ENCODE peak calls at places on chromosomes 12 and 14, in nine cellular contexts. One of them, this sample, is unnamed.

GRCh38 chr12:2338381-2338780 is 285.6 kb downstream of the CACNA1C start:
- DNase-seq in neural progenitor cell: no peak
- DNase-seq in PC-9: no peak
- DNase-seq in lower lobe of right lung: no peak
- DNase-seq in stomach: no peak
- DNase-seq in OCI-LY7: no peak
- DNase-seq in thoracic aorta: no peak
- DNase-seq in activated CD8-positive, alpha-beta T cell treated with anti-CD3 and anti-CD28 coated beads for 36 hours: no peak
- DNase-seq in astrocyte of the spinal cord: no peak
- DNase-seq in this sample: no peak

GRCh38 chr12:12714276-12715001 is 2.7 kb upstream of the CDKN1B start:
- DNase-seq in neural progenitor cell: peak; percentile 53
- DNase-seq in PC-9: peak; percentile 47
- DNase-seq in lower lobe of right lung: peak; percentile 60
- DNase-seq in stomach: peak; percentile 54
- DNase-seq in OCI-LY7: peak; percentile 82
- DNase-seq in thoracic aorta: no peak
- DNase-seq in activated CD8-positive, alpha-beta T cell treated with anti-CD3 and anti-CD28 coated beads for 36 hours: peak; percentile 63
- DNase-seq in astrocyte of the spinal cord: peak; percentile 38
- DNase-seq in this sample: peak; percentile 45

GRCh38 chr12:108731105-108731865 is at the start of gene CORO1C:
- DNase-seq in neural progenitor cell: peak; percentile 98
- DNase-seq in PC-9: peak; percentile 98
- DNase-seq in lower lobe of right lung: peak; percentile 98
- DNase-seq in stomach: peak; percentile 97
- DNase-seq in OCI-LY7: peak; percentile 96
- DNase-seq in thoracic aorta: peak; percentile 90
- DNase-seq in activated CD8-positive, alpha-beta T cell treated with anti-CD3 and anti-CD28 coated beads for 36 hours: peak; percentile 97
- DNase-seq in astrocyte of the spinal cord: peak; percentile 96
- DNase-seq in this sample: peak; percentile 96

GRCh38 chr12:79925492-79925891 is 9.4 kb downstream of the PPP1R12A start:
- DNase-seq in neural progenitor cell: no peak
- DNase-seq in PC-9: no peak
- DNase-seq in lower lobe of right lung: no peak
- DNase-seq in stomach: no peak
- DNase-seq in OCI-LY7: no peak
- DNase-seq in thoracic aorta: no peak
- DNase-seq in activated CD8-positive, alpha-beta T cell treated with anti-CD3 and anti-CD28 coated beads for 36 hours: no peak
- DNase-seq in astrocyte of the spinal cord: no peak
- DNase-seq in this sample: no peak

GRCh38 chr12:116484807-116485206 is 74.4 kb upstream of the MAP1LC3B2 start:
- DNase-seq in neural progenitor cell: no peak
- DNase-seq in PC-9: no peak
- DNase-seq in lower lobe of right lung: no peak
- DNase-seq in stomach: no peak
- DNase-seq in OCI-LY7: no peak
- DNase-seq in thoracic aorta: no peak
- DNase-seq in activated CD8-positive, alpha-beta T cell treated with anti-CD3 and anti-CD28 coated beads for 36 hours: no peak
- DNase-seq in astrocyte of the spinal cord: no peak
- DNase-seq in this sample: no peak

GRCh38 chr12:79983969-79984629 is 49.2 kb upstream of the PPP1R12A start:
- DNase-seq in neural progenitor cell: peak; percentile 42
- DNase-seq in PC-9: no peak
- DNase-seq in lower lobe of right lung: no peak
- DNase-seq in stomach: no peak
- DNase-seq in OCI-LY7: no peak
- DNase-seq in thoracic aorta: no peak
- DNase-seq in activated CD8-positive, alpha-beta T cell treated with anti-CD3 and anti-CD28 coated beads for 36 hours: no peak
- DNase-seq in astrocyte of the spinal cord: no peak
- DNase-seq in this sample: no peak

GRCh38 chr14:65961004-65961403 is 525.2 kb upstream of the CCDC196 start:
- DNase-seq in neural progenitor cell: peak; percentile 81
- DNase-seq in PC-9: peak; percentile 28
- DNase-seq in lower lobe of right lung: peak; percentile 60
- DNase-seq in stomach: peak; percentile 44
- DNase-seq in OCI-LY7: peak; percentile 41
- DNase-seq in thoracic aorta: no peak
- DNase-seq in activated CD8-positive, alpha-beta T cell treated with anti-CD3 and anti-CD28 coated beads for 36 hours: peak; percentile 88
- DNase-seq in astrocyte of the spinal cord: peak; percentile 1
- DNase-seq in this sample: peak; percentile 53

GRCh38 chr12:75959506-75959905 is 72.1 kb downstream of the PHLDA1 start:
- DNase-seq in neural progenitor cell: no peak
- DNase-seq in PC-9: no peak
- DNase-seq in lower lobe of right lung: no peak
- DNase-seq in stomach: no peak
- DNase-seq in OCI-LY7: peak; percentile 62
- DNase-seq in thoracic aorta: no peak
- DNase-seq in activated CD8-positive, alpha-beta T cell treated with anti-CD3 and anti-CD28 coated beads for 36 hours: no peak
- DNase-seq in astrocyte of the spinal cord: no peak
- DNase-seq in this sample: no peak

GRCh38 chr12:102948941-102949352 is 8.5 kb upstream of the ASCL1 start:
- DNase-seq in neural progenitor cell: peak; percentile 77
- DNase-seq in PC-9: peak; percentile 19
- DNase-seq in lower lobe of right lung: no peak
- DNase-seq in stomach: peak; percentile 63
- DNase-seq in OCI-LY7: peak; percentile 40
- DNase-seq in thoracic aorta: no peak
- DNase-seq in activated CD8-positive, alpha-beta T cell treated with anti-CD3 and anti-CD28 coated beads for 36 hours: peak; percentile 74
- DNase-seq in astrocyte of the spinal cord: peak; percentile 41
- DNase-seq in this sample: no peak

GRCh38 chr14:61502459-61503093 is 181.2 kb downstream of the PRKCH start:
- DNase-seq in neural progenitor cell: no peak
- DNase-seq in PC-9: no peak
- DNase-seq in lower lobe of right lung: no peak
- DNase-seq in stomach: no peak
- DNase-seq in OCI-LY7: peak; percentile 41
- DNase-seq in thoracic aorta: no peak
- DNase-seq in activated CD8-positive, alpha-beta T cell treated with anti-CD3 and anti-CD28 coated beads for 36 hours: no peak
- DNase-seq in astrocyte of the spinal cord: no peak
- DNase-seq in this sample: no peak

GRCh38 chr12:92717202-92717601 is 14.4 kb downstream of the PLEKHG7 start:
- DNase-seq in neural progenitor cell: peak; percentile 23
- DNase-seq in PC-9: no peak
- DNase-seq in lower lobe of right lung: no peak
- DNase-seq in stomach: no peak
- DNase-seq in OCI-LY7: peak; percentile 9
- DNase-seq in thoracic aorta: no peak
- DNase-seq in activated CD8-positive, alpha-beta T cell treated with anti-CD3 and anti-CD28 coated beads for 36 hours: no peak
- DNase-seq in astrocyte of the spinal cord: peak; percentile 24
- DNase-seq in this sample: no peak

GRCh38 chr12:46664771-46665287 is 161.0 kb downstream of the SLC38A4 start:
- DNase-seq in neural progenitor cell: no peak
- DNase-seq in PC-9: peak; percentile 26
- DNase-seq in lower lobe of right lung: no peak
- DNase-seq in stomach: no peak
- DNase-seq in OCI-LY7: no peak
- DNase-seq in thoracic aorta: no peak
- DNase-seq in activated CD8-positive, alpha-beta T cell treated with anti-CD3 and anti-CD28 coated beads for 36 hours: peak; percentile 28
- DNase-seq in astrocyte of the spinal cord: peak; percentile 93
- DNase-seq in this sample: no peak

GRCh38 chr14:63182967-63183366 is 21.3 kb upstream of the RHOJ start:
- DNase-seq in neural progenitor cell: no peak
- DNase-seq in PC-9: no peak
- DNase-seq in lower lobe of right lung: no peak
- DNase-seq in stomach: no peak
- DNase-seq in OCI-LY7: no peak
- DNase-seq in thoracic aorta: no peak
- DNase-seq in activated CD8-positive, alpha-beta T cell treated with anti-CD3 and anti-CD28 coated beads for 36 hours: no peak
- DNase-seq in astrocyte of the spinal cord: no peak
- DNase-seq in this sample: no peak

GRCh38 chr12:12612403-12612802 is 727 bp downstream of the CREBL2 start:
- DNase-seq in neural progenitor cell: peak; percentile 42
- DNase-seq in PC-9: no peak
- DNase-seq in lower lobe of right lung: no peak
- DNase-seq in stomach: no peak
- DNase-seq in OCI-LY7: peak; percentile 2
- DNase-seq in thoracic aorta: no peak
- DNase-seq in activated CD8-positive, alpha-beta T cell treated with anti-CD3 and anti-CD28 coated beads for 36 hours: peak; percentile 23
- DNase-seq in astrocyte of the spinal cord: peak; percentile 78
- DNase-seq in this sample: no peak

GRCh38 chr14:105855893-105856675 is 329.7 kb downstream of the TMEM121 start:
- DNase-seq in neural progenitor cell: no peak
- DNase-seq in PC-9: no peak
- DNase-seq in lower lobe of right lung: no peak
- DNase-seq in stomach: no peak
- DNase-seq in OCI-LY7: peak; percentile 66
- DNase-seq in thoracic aorta: no peak
- DNase-seq in activated CD8-positive, alpha-beta T cell treated with anti-CD3 and anti-CD28 coated beads for 36 hours: no peak
- DNase-seq in astrocyte of the spinal cord: no peak
- DNase-seq in this sample: peak; percentile 13

GRCh38 chr12:93156091-93156490 is 221.6 kb upstream of the NUDT4 start:
- DNase-seq in neural progenitor cell: no peak
- DNase-seq in PC-9: no peak
- DNase-seq in lower lobe of right lung: no peak
- DNase-seq in stomach: peak; percentile 48
- DNase-seq in OCI-LY7: no peak
- DNase-seq in thoracic aorta: no peak
- DNase-seq in activated CD8-positive, alpha-beta T cell treated with anti-CD3 and anti-CD28 coated beads for 36 hours: no peak
- DNase-seq in astrocyte of the spinal cord: no peak
- DNase-seq in this sample: no peak

DNA sequence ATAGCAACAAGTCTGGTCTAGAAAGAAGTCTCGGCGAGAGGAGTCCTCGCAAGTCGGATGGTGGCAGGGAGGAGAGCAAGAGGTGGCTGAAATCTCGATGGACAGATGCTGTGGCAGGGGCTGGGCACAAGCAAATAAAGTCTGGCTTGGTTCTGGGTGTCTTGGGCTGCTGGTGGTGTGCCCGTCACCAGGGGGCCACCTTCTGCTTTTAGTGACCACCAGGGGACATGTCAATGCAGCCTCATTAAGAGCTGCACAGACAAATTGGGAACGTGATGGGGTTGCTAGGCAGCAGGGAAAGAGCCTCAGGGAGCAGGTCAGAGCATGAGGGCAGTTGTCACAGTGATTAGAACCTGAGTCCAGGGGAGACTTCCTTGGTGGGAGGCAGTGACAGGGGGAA is 43.9 kb downstream of the LRRC74A start:
- DNase-seq in neural progenitor cell: peak; percentile 58
- DNase-seq in PC-9: peak; percentile 43
- DNase-seq in lower lobe of right lung: no peak
- DNase-seq in stomach: no peak
- DNase-seq in OCI-LY7: no peak
- DNase-seq in thoracic aorta: no peak
- DNase-seq in activated CD8-positive, alpha-beta T cell treated with anti-CD3 and anti-CD28 coated beads for 36 hours: no peak
- DNase-seq in astrocyte of the spinal cord: no peak
- DNase-seq in this sample: no peak
- TF ChIP-seq CTCF in neural progenitor cell: peak; percentile 47
- TF ChIP-seq CTCF in PC-9: peak; percentile 51
- TF ChIP-seq CTCF in lower lobe of right lung: no peak
- TF ChIP-seq CTCF in stomach: no peak
- TF ChIP-seq CTCF in OCI-LY7: no peak
- TF ChIP-seq CTCF in thoracic aorta: no peak
- TF ChIP-seq CTCF in activated CD8-positive, alpha-beta T cell treated with anti-CD3 and anti-CD28 coated beads for 36 hours: no peak
- TF ChIP-seq CTCF in astrocyte of the spinal cord: peak; percentile 34
- TF ChIP-seq CTCF in this sample: no peak

GRCh38 chr14:39956372-39956771 is 524.1 kb upstream of the FBXO33 start:
- DNase-seq in neural progenitor cell: no peak
- DNase-seq in PC-9: no peak
- DNase-seq in lower lobe of right lung: no peak
- DNase-seq in stomach: no peak
- DNase-seq in OCI-LY7: peak; percentile 29
- DNase-seq in thoracic aorta: no peak
- DNase-seq in activated CD8-positive, alpha-beta T cell treated with anti-CD3 and anti-CD28 coated beads for 36 hours: no peak
- DNase-seq in astrocyte of the spinal cord: no peak
- DNase-seq in this sample: no peak
- TF ChIP-seq CTCF in neural progenitor cell: peak; percentile 15
- TF ChIP-seq CTCF in PC-9: peak; percentile 26
- TF ChIP-seq CTCF in lower lobe of right lung: no peak
- TF ChIP-seq CTCF in stomach: no peak
- TF ChIP-seq CTCF in OCI-LY7: peak; percentile 70
- TF ChIP-seq CTCF in thoracic aorta: no peak
- TF ChIP-seq CTCF in activated CD8-positive, alpha-beta T cell treated with anti-CD3 and anti-CD28 coated beads for 36 hours: no peak
- TF ChIP-seq CTCF in astrocyte of the spinal cord: no peak
- TF ChIP-seq CTCF in this sample: no peak

GRCh38 chr12:26162174-26162573 is 33.2 kb upstream of the SSPN start:
- DNase-seq in neural progenitor cell: no peak
- DNase-seq in PC-9: no peak
- DNase-seq in lower lobe of right lung: no peak
- DNase-seq in stomach: no peak
- DNase-seq in OCI-LY7: no peak
- DNase-seq in thoracic aorta: no peak
- DNase-seq in activated CD8-positive, alpha-beta T cell treated with anti-CD3 and anti-CD28 coated beads for 36 hours: no peak
- DNase-seq in astrocyte of the spinal cord: no peak
- DNase-seq in this sample: no peak

GRCh38 chr12:26158078-26158764 is 33.4 kb upstream of the BHLHE41 start:
- DNase-seq in neural progenitor cell: no peak
- DNase-seq in PC-9: peak; percentile 40
- DNase-seq in lower lobe of right lung: no peak
- DNase-seq in stomach: no peak
- DNase-seq in OCI-LY7: peak; percentile 39
- DNase-seq in thoracic aorta: no peak
- DNase-seq in activated CD8-positive, alpha-beta T cell treated with anti-CD3 and anti-CD28 coated beads for 36 hours: no peak
- DNase-seq in astrocyte of the spinal cord: no peak
- DNase-seq in this sample: no peak

GRCh38 chr12:26162905-26163304 is 32.5 kb upstream of the SSPN start:
- DNase-seq in neural progenitor cell: no peak
- DNase-seq in PC-9: no peak
- DNase-seq in lower lobe of right lung: no peak
- DNase-seq in stomach: no peak
- DNase-seq in OCI-LY7: no peak
- DNase-seq in thoracic aorta: no peak
- DNase-seq in activated CD8-positive, alpha-beta T cell treated with anti-CD3 and anti-CD28 coated beads for 36 hours: no peak
- DNase-seq in astrocyte of the spinal cord: no peak
- DNase-seq in this sample: no peak

DNA sequence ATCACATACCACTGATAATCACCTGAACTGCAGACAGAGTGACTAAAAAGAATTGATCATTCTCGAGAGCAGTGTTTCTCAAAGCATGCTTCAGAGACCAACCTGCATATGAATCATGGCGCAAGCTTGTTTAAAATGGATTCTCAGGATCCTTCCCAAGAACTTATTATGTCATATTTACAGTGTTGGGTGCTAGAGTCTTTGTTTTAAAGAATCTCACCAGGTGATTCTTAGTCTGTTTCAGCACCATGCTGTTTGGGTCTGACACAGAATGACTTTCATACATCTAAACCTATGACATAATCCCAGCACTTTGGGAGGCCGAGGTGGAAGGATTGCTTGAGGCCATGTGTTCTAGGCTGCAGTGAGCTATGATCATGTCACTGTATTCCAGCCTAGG is 31.3 kb upstream of the SSPN start:
- DNase-seq in neural progenitor cell: no peak
- DNase-seq in PC-9: no peak
- DNase-seq in lower lobe of right lung: no peak
- DNase-seq in stomach: no peak
- DNase-seq in OCI-LY7: no peak
- DNase-seq in thoracic aorta: no peak
- DNase-seq in activated CD8-positive, alpha-beta T cell treated with anti-CD3 and anti-CD28 coated beads for 36 hours: no peak
- DNase-seq in astrocyte of the spinal cord: no peak
- DNase-seq in this sample: no peak
- TF ChIP-seq CTCF in neural progenitor cell: no peak
- TF ChIP-seq CTCF in PC-9: no peak
- TF ChIP-seq CTCF in lower lobe of right lung: no peak
- TF ChIP-seq CTCF in stomach: no peak
- TF ChIP-seq CTCF in OCI-LY7: no peak
- TF ChIP-seq CTCF in thoracic aorta: no peak
- TF ChIP-seq CTCF in activated CD8-positive, alpha-beta T cell treated with anti-CD3 and anti-CD28 coated beads for 36 hours: no peak
- TF ChIP-seq CTCF in astrocyte of the spinal cord: no peak
- TF ChIP-seq CTCF in this sample: no peak

GRCh38 chr14:38808734-38809455 is 294.1 kb downstream of the SEC23A start:
- DNase-seq in neural progenitor cell: no peak
- DNase-seq in PC-9: peak; percentile 77
- DNase-seq in lower lobe of right lung: no peak
- DNase-seq in stomach: peak; percentile 26
- DNase-seq in OCI-LY7: no peak
- DNase-seq in thoracic aorta: no peak
- DNase-seq in activated CD8-positive, alpha-beta T cell treated with anti-CD3 and anti-CD28 coated beads for 36 hours: peak; percentile 20
- DNase-seq in astrocyte of the spinal cord: no peak
- DNase-seq in this sample: no peak
- TF ChIP-seq CTCF in neural progenitor cell: peak; percentile 34
- TF ChIP-seq CTCF in PC-9: peak; percentile 39
- TF ChIP-seq CTCF in lower lobe of right lung: no peak
- TF ChIP-seq CTCF in stomach: no peak
- TF ChIP-seq CTCF in OCI-LY7: peak; percentile 68
- TF ChIP-seq CTCF in thoracic aorta: no peak
- TF ChIP-seq CTCF in activated CD8-positive, alpha-beta T cell treated with anti-CD3 and anti-CD28 coated beads for 36 hours: no peak
- TF ChIP-seq CTCF in astrocyte of the spinal cord: no peak
- TF ChIP-seq CTCF in this sample: no peak

This sample was measured in natural killer cell.